ENCODE peak calls at places on chromosomes 3 and 15, in eight cellular contexts. S is Calu3, X is Caco-2, F is AG04450, J is uterus, T is fibroblast of mammary gland, G is fibroblast of pulmonary artery, N is endothelial cell. R is an unnamed sample.

GRCh38 chr3:175546115-175546514 is 687.0 kb downstream of the NAALADL2 start:
- DNase-seq in S (no peak), X (no peak), F (no peak), J (no peak), T (no peak), G (no peak), N (no peak), R (no peak)

GRCh38 chr3:170520996-170521395 is 64.9 kb downstream of the SLC7A14 start:
- DNase-seq in S (no peak), X (no peak), F (no peak), J (no peak), T (peak), G (no peak), N (peak), R (no peak)

GRCh38 chr3:10017636-10018292 is 8.5 kb upstream of the FANCD2 start:
- DNase-seq in S (no peak), X (no peak), F (no peak), J (no peak), T (peak), G (peak), N (no peak), R (no peak)

GRCh38 chr3:160629491-160629890 is 47.5 kb upstream of the ARL14 start:
- DNase-seq in S (no peak), X (no peak), F (no peak), J (no peak), T (no peak), G (peak), N (no peak), R (no peak)

GRCh38 chr3:73653877-73654276 is 29.1 kb upstream of the PDZRN3 start:
- DNase-seq in S (no peak), X (no peak), F (no peak), J (no peak), T (peak), G (peak), N (no peak), R (no peak)

GRCh38 chr15:77622212-77622941 is 10.3 kb downstream of the LINGO1 start:
- DNase-seq in S (no peak), X (peak), F (no peak), J (no peak), T (no peak), G (no peak), N (no peak), R (no peak)

GRCh38 chr15:47715856-47716445 is 1.4 kb upstream of the SEMA6D start:
- DNase-seq in S (no peak), X (no peak), F (no peak), J (no peak), T (peak), G (peak), N (no peak), R (no peak)

GRCh38 chr15:85582719-85583089 is 202.3 kb downstream of the AKAP13 start:
- DNase-seq in S (peak), X (no peak), F (no peak), J (peak), T (peak), G (no peak), N (peak), R (peak)

GRCh38 chr15:62066663-62067447 is at the start of gene C2CD4A:
- DNase-seq in S (peak), X (peak), F (no peak), J (peak), T (no peak), G (peak), N (peak), R (peak)

GRCh38 chr3:59570816-59571215 is 521.0 kb upstream of the CFAP20DC start:
- DNase-seq in S (no peak), X (no peak), F (no peak), J (no peak), T (no peak), G (no peak), N (no peak), R (no peak)

GRCh38 chr3:188111002-188111584 is 42.9 kb upstream of the LPP start:
- DNase-seq in S (no peak), X (peak), F (no peak), J (no peak), T (no peak), G (peak), N (no peak), R (no peak)

GRCh38 chr3:157501863-157502262 is 1.4 kb downstream of the VEPH1 start:
- DNase-seq in S (no peak), X (no peak), F (no peak), J (no peak), T (no peak), G (no peak), N (no peak), R (no peak)

GRCh38 chr3:122052968-122053367 is 2.2 kb upstream of the CD86 start:
- DNase-seq in S (no peak), X (no peak), F (no peak), J (no peak), T (no peak), G (no peak), N (no peak), R (peak)

GRCh38 chr3:86991840-86992430 is 986 bp upstream of the VGLL3 start:
- DNase-seq in S (no peak), X (no peak), F (no peak), J (no peak), T (peak), G (no peak), N (no peak), R (no peak)

GRCh38 chr3:134641671-134642300 is 9.0 kb downstream of the KY start:
- DNase-seq in S (no peak), X (no peak), F (no peak), J (no peak), T (no peak), G (no peak), N (no peak), R (no peak)

GRCh38 chr15:92415639-92416297 is 22.1 kb downstream of the ST8SIA2 start:
- DNase-seq in S (no peak), X (no peak), F (no peak), J (no peak), T (no peak), G (no peak), N (no peak), R (no peak)

DNA sequence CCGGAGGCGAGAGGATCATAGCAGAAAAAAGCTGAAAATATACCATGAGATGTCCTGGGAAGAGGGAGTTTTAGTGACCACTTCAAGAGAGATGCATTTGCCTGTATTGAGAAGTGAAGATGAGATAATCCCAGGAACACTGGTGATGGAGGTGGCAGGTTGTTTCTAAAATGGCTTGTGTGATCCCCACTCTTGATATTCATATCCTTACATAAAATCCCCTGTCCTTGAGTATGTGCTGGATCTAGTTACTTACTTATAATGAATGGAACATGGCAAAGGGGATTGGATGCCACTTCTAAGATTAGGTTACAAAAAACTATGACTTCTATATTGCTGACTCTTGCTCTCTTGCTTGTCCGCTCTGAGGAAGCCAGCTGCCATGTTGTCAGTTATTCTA is 22.1 kb downstream of the HDGFL3 start:
- DNase-seq in S (no peak), X (no peak), F (no peak), J (no peak), T (no peak), G (no peak), N (no peak), R (no peak)
- TF ChIP-seq CTCF in S (no peak), X (no peak), F (no peak), J (no peak), T (no peak), G (no peak), N (no peak), R (no peak)

DNA sequence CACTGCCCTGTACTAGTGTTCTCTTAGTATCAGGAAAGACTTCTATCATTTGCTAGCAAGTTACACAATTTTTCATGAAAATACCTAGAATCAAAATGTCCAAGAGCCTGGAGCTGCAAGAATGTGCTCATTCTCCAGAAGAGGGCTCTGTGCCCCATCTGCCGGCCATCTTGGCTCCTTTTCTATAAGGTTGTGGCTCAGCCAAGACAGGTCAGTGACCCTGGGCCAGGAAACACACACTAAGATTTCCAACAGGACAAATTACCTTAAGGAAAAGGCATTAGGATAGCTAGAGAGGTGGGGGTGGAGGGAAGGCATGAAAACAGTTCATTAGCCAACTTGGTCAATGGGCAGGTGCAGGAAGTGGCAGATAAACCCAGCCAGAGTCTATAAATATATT is 20.7 kb downstream of the TIMP4 start:
- DNase-seq in S (peak), X (peak), F (no peak), J (no peak), T (peak), G (peak), N (peak), R (no peak)
- TF ChIP-seq CTCF in S (peak), X (peak), F (peak), J (peak), T (peak), G (peak), N (no peak), R (peak)

DNA sequence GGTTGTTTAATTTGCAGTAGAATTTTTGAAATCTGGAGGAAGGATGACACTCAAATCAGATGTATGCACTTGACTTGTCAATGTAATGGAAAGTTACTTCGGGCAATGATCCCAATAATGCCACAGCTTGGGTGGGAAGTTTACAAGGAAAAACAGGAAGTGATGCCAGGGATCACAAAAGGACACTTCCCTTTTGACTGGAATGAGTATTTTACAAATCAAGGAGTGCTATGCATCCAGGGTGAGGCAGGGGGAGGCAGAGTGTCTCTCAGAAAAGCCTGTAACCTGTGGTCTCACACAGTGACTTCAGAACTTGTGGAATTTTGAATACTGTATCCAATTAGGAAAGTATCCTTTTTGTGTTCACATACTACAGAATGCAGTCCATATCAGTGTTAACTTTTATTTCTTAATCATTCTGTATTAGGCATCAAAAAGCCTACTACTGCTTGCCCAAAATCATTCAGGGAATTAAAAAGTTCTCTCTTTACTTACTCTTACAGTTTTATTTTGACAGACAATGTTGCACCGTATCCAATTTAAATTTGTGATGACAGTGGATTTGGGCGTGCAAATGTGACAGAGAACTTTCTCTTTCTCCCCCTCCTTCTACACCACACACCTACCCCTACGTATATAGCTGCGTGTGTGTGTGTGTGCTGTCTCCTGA is 445.1 kb downstream of the MECOM start:
- DNase-seq in S (peak), X (peak), F (no peak), J (no peak), T (peak), G (peak), N (peak), R (no peak)
- TF ChIP-seq CTCF in S (peak), X (peak), F (peak), J (peak), T (peak), G (peak), N (peak), R (no peak)

GRCh38 chr3:136644200-136644599 is 108.0 kb downstream of the STAG1 start:
- DNase-seq in S (no peak), X (no peak), F (no peak), J (no peak), T (no peak), G (no peak), N (no peak), R (no peak)
- TF ChIP-seq CTCF in S (no peak), X (no peak), F (no peak), J (no peak), T (no peak), G (no peak), N (no peak), R (no peak)

GRCh38 chr3:53843195-53844177 is 2.7 kb downstream of the CHDH start:
- DNase-seq in S (no peak), X (no peak), F (no peak), J (no peak), T (no peak), G (no peak), N (no peak), R (no peak)
- TF ChIP-seq CTCF in S (no peak), X (no peak), F (no peak), J (no peak), T (no peak), G (no peak), N (no peak), R (no peak)

DNA sequence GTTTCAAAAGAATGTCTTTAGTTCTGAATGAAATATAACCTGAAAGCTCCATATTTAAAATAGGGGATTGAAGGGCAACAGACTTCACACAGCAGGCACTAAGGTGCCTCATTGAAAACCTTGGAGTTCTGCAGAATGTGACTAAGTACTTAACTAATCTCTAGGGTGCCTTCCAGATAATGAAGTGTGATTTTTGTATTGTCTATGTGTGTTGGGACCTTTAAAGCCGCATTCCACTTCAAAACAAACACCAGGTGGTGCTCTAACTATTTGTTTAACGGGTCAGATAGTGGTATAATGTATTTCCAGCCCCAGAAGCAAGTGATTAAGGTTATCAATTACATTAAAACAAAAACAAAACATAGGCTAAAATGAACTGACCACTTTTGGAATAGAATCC is 28.0 kb downstream of the TFG start:
- DNase-seq in S (peak), X (no peak), F (no peak), J (no peak), T (peak), G (peak), N (no peak), R (no peak)
- TF ChIP-seq CTCF in S (peak), X (peak), F (peak), J (no peak), T (peak), G (peak), N (no peak), R (peak)

DNA sequence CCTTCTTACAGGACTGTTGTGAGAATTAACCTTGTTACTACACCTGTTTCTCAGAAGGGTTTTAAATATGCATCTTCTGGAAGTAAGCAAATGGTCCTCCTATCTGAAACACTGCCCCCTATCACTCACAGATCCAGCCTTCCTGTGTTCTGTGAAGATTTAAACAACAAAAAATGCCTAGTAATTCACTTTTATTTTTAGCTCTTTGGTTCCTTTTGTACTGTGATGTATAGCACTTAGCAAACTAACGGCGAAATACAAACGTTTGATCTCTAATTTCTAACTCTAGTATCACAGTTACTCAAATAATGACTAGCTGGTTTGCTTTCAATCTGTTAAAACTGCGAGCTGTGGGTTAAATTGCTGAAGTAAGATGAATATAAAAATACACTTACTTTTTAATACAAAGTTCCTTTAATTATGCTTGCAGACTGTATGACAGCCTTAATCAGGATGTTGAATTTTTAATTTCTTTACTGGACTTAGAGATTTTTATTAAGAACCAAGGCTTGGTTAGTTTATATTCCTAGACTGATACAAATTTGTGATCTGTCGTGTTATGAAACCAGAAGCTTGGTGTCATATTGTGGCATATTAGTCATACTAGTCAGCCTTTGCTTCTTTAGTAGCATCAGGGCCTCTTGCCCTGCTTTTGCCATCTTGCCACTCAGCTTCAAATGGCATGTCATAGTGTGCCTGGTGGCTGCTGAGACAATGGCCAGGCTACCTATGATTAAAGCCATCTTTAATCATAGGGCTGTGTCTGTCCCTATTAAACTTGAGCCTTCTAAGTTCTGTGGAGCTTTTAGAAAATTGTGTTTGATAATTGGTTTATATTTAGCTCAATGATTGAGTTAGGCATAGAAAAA is 9.2 kb downstream of the EIF3J start:
- DNase-seq in S (no peak), X (no peak), F (no peak), J (no peak), T (peak), G (peak), N (no peak), R (peak)
- TF ChIP-seq CTCF in S (no peak), X (peak), F (peak), J (no peak), T (peak), G (peak), N (no peak), R (peak)

DNA sequence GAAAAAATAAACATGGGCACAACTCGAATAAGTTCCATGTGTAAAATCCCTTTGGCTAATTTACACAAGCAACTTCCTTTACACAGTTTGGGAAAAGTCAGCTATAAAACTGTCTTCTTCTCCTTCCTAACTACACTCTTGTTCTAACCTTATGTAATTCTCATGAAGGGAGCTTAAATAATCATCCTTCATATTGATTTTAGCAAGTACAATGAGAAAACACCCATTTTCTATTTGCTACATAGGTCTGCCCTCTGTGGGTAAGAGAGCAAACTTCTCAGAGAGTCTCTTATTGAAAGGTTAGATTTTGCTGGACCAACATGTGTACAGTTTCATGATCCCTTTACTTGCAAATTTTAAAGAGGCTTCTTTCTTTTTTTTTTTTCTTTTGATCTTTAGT is 398.5 kb downstream of the ROBO1 start:
- DNase-seq in S (no peak), X (no peak), F (no peak), J (no peak), T (peak), G (peak), N (no peak), R (no peak)
- TF ChIP-seq CTCF in S (no peak), X (no peak), F (peak), J (no peak), T (peak), G (peak), N (peak), R (no peak)

GRCh38 chr3:71022552-71023335 is 560.8 kb downstream of the FOXP1 start:
- DNase-seq in S (peak), X (no peak), F (no peak), J (no peak), T (peak), G (no peak), N (peak), R (no peak)
- TF ChIP-seq CTCF in S (no peak), X (peak), F (peak), J (no peak), T (peak), G (peak), N (no peak), R (no peak)

GRCh38 chr3:126752303-126753190 is 48.5 kb downstream of the CHCHD6 start:
- DNase-seq in S (peak), X (peak), F (peak), J (peak), T (peak), G (peak), N (peak), R (peak)
- TF ChIP-seq CTCF in S (peak), X (peak), F (peak), J (peak), T (peak), G (peak), N (peak), R (peak)